ENCODE peak calls at places on chromosome 22, in eight cellular contexts. One of them, this sample, is unnamed. For H4K20me1, the result is how much of the 10 kb centered on the place peaks cover.

GRCh38 chr22:16917144-16918003 is 90.6 kb downstream of the GAB4 start:
- DNase-seq in fibroblast of lung: peak
- DNase-seq in neural progenitor cell: peak
- DNase-seq in GM12878: peak
- DNase-seq in HCT116: peak
- DNase-seq in astrocyte: no peak
- DNase-seq in MM.1S: peak
- DNase-seq in endothelial cell of umbilical vein: peak
- DNase-seq in this sample: peak

GRCh38 chr22:44642096-44642644 is 59.8 kb upstream of the PRR5 start:
- DNase-seq in fibroblast of lung: no peak
- DNase-seq in neural progenitor cell: no peak
- DNase-seq in GM12878: no peak
- DNase-seq in HCT116: no peak
- DNase-seq in astrocyte: no peak
- DNase-seq in MM.1S: no peak
- DNase-seq in endothelial cell of umbilical vein: no peak
- DNase-seq in this sample: no peak

GRCh38 chr22:39946571-39947407 is 13.4 kb upstream of the TMA7B start:
- DNase-seq in fibroblast of lung: no peak
- DNase-seq in neural progenitor cell: no peak
- DNase-seq in GM12878: no peak
- DNase-seq in HCT116: no peak
- DNase-seq in astrocyte: no peak
- DNase-seq in MM.1S: no peak
- DNase-seq in endothelial cell of umbilical vein: peak
- DNase-seq in this sample: peak

GRCh38 chr22:27438271-27438980 is 363.1 kb downstream of the MN1 start:
- DNase-seq in fibroblast of lung: peak
- DNase-seq in neural progenitor cell: peak
- DNase-seq in GM12878: no peak
- DNase-seq in HCT116: no peak
- DNase-seq in astrocyte: no peak
- DNase-seq in MM.1S: no peak
- DNase-seq in endothelial cell of umbilical vein: no peak
- DNase-seq in this sample: no peak

GRCh38 chr22:17633217-17633997 is 4.9 kb upstream of the ATP6V1E1 start:
- DNase-seq in fibroblast of lung: peak
- DNase-seq in neural progenitor cell: no peak
- DNase-seq in GM12878: no peak
- DNase-seq in HCT116: peak
- DNase-seq in astrocyte: peak
- DNase-seq in MM.1S: no peak
- DNase-seq in endothelial cell of umbilical vein: no peak
- DNase-seq in this sample: no peak

GRCh38 chr22:29661355-29661754 is 57.9 kb downstream of the NF2 start:
- DNase-seq in fibroblast of lung: peak
- DNase-seq in neural progenitor cell: no peak
- DNase-seq in GM12878: no peak
- DNase-seq in HCT116: no peak
- DNase-seq in astrocyte: peak
- DNase-seq in MM.1S: no peak
- DNase-seq in endothelial cell of umbilical vein: peak
- DNase-seq in this sample: no peak

GRCh38 chr22:19568337-19569311 is 44.4 kb upstream of the CLDN5 start:
- DNase-seq in fibroblast of lung: peak
- DNase-seq in neural progenitor cell: no peak
- DNase-seq in GM12878: no peak
- DNase-seq in HCT116: no peak
- DNase-seq in astrocyte: peak
- DNase-seq in MM.1S: no peak
- DNase-seq in endothelial cell of umbilical vein: peak
- DNase-seq in this sample: no peak

GRCh38 chr22:40258463-40259046 is 80.8 kb downstream of the TNRC6B start:
- DNase-seq in fibroblast of lung: peak
- DNase-seq in neural progenitor cell: no peak
- DNase-seq in GM12878: no peak
- DNase-seq in HCT116: peak
- DNase-seq in astrocyte: peak
- DNase-seq in MM.1S: no peak
- DNase-seq in endothelial cell of umbilical vein: peak
- DNase-seq in this sample: no peak

GRCh38 chr22:20725987-20726558 is 47.8 kb upstream of the SERPIND1 start:
- DNase-seq in fibroblast of lung: peak
- DNase-seq in neural progenitor cell: no peak
- DNase-seq in GM12878: no peak
- DNase-seq in HCT116: no peak
- DNase-seq in astrocyte: peak
- DNase-seq in MM.1S: no peak
- DNase-seq in endothelial cell of umbilical vein: no peak
- DNase-seq in this sample: no peak

GRCh38 chr22:25658641-25659040 is 83.3 kb upstream of the MYO18B start:
- DNase-seq in fibroblast of lung: no peak
- DNase-seq in neural progenitor cell: no peak
- DNase-seq in GM12878: no peak
- DNase-seq in HCT116: no peak
- DNase-seq in astrocyte: no peak
- DNase-seq in MM.1S: no peak
- DNase-seq in endothelial cell of umbilical vein: no peak
- DNase-seq in this sample: no peak

GRCh38 chr22:25655536-25655935 is 86.5 kb upstream of the MYO18B start:
- DNase-seq in fibroblast of lung: no peak
- DNase-seq in neural progenitor cell: no peak
- DNase-seq in GM12878: no peak
- DNase-seq in HCT116: no peak
- DNase-seq in astrocyte: no peak
- DNase-seq in MM.1S: no peak
- DNase-seq in endothelial cell of umbilical vein: no peak
- DNase-seq in this sample: no peak

GRCh38 chr22:25659413-25659812 is 82.6 kb upstream of the MYO18B start:
- DNase-seq in fibroblast of lung: no peak
- DNase-seq in neural progenitor cell: no peak
- DNase-seq in GM12878: no peak
- DNase-seq in HCT116: no peak
- DNase-seq in astrocyte: no peak
- DNase-seq in MM.1S: no peak
- DNase-seq in endothelial cell of umbilical vein: no peak
- DNase-seq in this sample: no peak

GRCh38 chr22:25661067-25661466 is 80.9 kb upstream of the MYO18B start:
- DNase-seq in fibroblast of lung: peak
- DNase-seq in neural progenitor cell: no peak
- DNase-seq in GM12878: no peak
- DNase-seq in HCT116: no peak
- DNase-seq in astrocyte: peak
- DNase-seq in MM.1S: no peak
- DNase-seq in endothelial cell of umbilical vein: no peak
- DNase-seq in this sample: no peak

GRCh38 chr22:25656724-25657123 is 85.3 kb upstream of the MYO18B start:
- DNase-seq in fibroblast of lung: no peak
- DNase-seq in neural progenitor cell: no peak
- DNase-seq in GM12878: peak
- DNase-seq in HCT116: no peak
- DNase-seq in astrocyte: no peak
- DNase-seq in MM.1S: peak
- DNase-seq in endothelial cell of umbilical vein: no peak
- DNase-seq in this sample: peak
- H3K4me2 ChIP-seq in fibroblast of lung: no peak
- H3K4me2 ChIP-seq in neural progenitor cell: no peak
- H3K4me2 ChIP-seq in GM12878: peak
- H3K4me2 ChIP-seq in HCT116: no peak
- H3K4me2 ChIP-seq in astrocyte: no peak
- H3K4me2 ChIP-seq in MM.1S: no peak
- H3K4me2 ChIP-seq in endothelial cell of umbilical vein: no peak
- H3K4me2 ChIP-seq in this sample: peak

DNA sequence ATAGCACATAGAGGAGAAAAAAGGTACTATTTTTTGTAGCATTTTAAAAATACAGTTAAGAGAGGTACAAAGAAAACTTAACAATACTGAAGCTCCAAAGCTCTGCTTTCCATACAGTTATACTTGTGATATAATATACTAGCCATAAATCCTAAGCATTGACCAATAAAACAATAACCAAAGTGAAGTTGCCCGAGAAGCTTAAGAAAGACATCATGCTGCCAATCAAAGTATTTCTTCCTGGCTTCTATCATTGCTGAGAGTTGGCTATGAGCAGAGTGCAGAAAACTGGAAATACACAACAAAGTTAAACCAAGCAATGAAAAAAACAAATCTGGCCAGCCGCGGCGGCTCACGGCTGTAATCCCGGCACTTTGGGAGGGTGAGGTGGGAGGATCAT is 84.2 kb downstream of the RBFOX2 start:
- DNase-seq in fibroblast of lung: no peak
- DNase-seq in neural progenitor cell: no peak
- DNase-seq in GM12878: no peak
- DNase-seq in HCT116: no peak
- DNase-seq in astrocyte: no peak
- DNase-seq in MM.1S: no peak
- DNase-seq in endothelial cell of umbilical vein: no peak
- DNase-seq in this sample: no peak
- H3K4me3 ChIP-seq in fibroblast of lung: no peak
- H3K4me3 ChIP-seq in neural progenitor cell: no peak
- H3K4me3 ChIP-seq in GM12878: no peak
- H3K4me3 ChIP-seq in HCT116: no peak
- H3K4me3 ChIP-seq in astrocyte: no peak
- H3K4me3 ChIP-seq in MM.1S: no peak
- H3K4me3 ChIP-seq in endothelial cell of umbilical vein: no peak
- H3K4me3 ChIP-seq in this sample: no peak

DNA sequence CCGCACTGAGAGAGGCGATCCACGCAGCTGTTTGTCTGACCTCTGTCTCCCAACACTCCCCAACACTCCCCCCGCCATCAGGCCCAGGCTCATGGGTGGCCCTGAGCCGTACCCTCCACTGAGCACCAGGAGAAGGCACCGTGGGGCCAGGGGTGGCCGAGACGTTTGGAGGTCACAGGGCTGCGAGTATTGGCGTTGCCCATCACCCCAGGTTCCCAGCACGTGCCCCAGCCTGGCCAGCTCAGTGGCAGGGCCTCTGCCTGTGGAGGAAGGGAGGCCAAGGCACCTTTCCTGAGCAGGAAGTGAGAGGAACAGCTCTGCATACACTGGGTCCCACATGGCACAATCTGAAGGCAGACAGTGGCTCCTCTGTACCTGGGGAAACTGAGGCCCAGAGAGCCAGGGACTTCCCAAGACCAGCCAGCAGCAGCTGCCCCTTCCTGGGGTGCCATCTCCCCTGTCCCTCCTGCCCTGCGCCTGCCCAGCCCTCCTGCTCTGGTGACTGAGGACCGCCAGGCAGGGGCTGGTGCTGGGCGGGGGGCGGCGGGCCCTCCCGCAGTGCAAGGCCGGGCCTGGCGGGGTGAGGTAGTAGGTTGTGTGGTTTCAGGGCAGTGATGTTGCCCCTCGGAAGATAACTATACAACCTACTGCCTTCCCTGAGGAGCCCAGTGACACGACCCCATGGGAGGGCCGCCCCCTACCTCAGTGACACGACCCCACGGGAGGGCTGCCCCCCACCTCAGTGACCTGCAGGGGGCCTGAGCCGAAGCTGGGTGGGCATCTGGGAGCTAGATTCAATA is 37.0 kb upstream of the PPARA start:
- DNase-seq in fibroblast of lung: no peak
- DNase-seq in neural progenitor cell: no peak
- DNase-seq in GM12878: no peak
- DNase-seq in HCT116: no peak
- DNase-seq in astrocyte: no peak
- DNase-seq in MM.1S: no peak
- DNase-seq in endothelial cell of umbilical vein: no peak
- DNase-seq in this sample: no peak
- H4K20me1 ChIP-seq in fibroblast of lung: under half
- H4K20me1 ChIP-seq in neural progenitor cell: under half
- H4K20me1 ChIP-seq in GM12878: under half
- H4K20me1 ChIP-seq in HCT116: under half
- H4K20me1 ChIP-seq in astrocyte: half or more
- H4K20me1 ChIP-seq in MM.1S: under half
- H4K20me1 ChIP-seq in endothelial cell of umbilical vein: under half
- H4K20me1 ChIP-seq in this sample: under half

DNA sequence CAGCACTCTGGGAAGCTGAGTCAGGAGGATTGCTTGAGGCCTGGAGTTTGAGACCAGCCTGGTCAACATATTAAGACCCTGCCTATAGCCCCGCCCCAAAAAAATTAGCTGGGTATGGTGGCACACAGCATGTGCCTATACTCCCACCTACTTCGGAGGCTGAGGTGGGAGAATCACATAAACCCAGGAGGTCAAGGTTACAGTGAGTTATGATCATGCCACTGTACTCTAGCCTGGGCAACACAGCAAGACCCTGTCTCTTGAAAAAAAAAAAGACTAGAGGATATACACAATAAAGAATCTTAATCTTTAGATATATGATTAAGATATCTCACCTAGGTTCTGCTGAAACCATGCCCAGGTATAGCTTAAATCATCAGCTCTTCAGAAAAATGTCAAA is 136.7 kb downstream of the APOL5 start:
- DNase-seq in fibroblast of lung: no peak
- DNase-seq in neural progenitor cell: no peak
- DNase-seq in GM12878: no peak
- DNase-seq in HCT116: no peak
- DNase-seq in astrocyte: no peak
- DNase-seq in MM.1S: no peak
- DNase-seq in endothelial cell of umbilical vein: no peak
- DNase-seq in this sample: no peak
- H3K4me2 ChIP-seq in fibroblast of lung: no peak
- H3K4me2 ChIP-seq in neural progenitor cell: no peak
- H3K4me2 ChIP-seq in GM12878: no peak
- H3K4me2 ChIP-seq in HCT116: no peak
- H3K4me2 ChIP-seq in astrocyte: no peak
- H3K4me2 ChIP-seq in MM.1S: no peak
- H3K4me2 ChIP-seq in endothelial cell of umbilical vein: no peak
- H3K4me2 ChIP-seq in this sample: no peak

GRCh38 chr22:46120420-46120737 is 29.9 kb upstream of the PPARA start:
- DNase-seq in fibroblast of lung: no peak
- DNase-seq in neural progenitor cell: no peak
- DNase-seq in GM12878: no peak
- DNase-seq in HCT116: no peak
- DNase-seq in astrocyte: no peak
- DNase-seq in MM.1S: no peak
- DNase-seq in endothelial cell of umbilical vein: no peak
- DNase-seq in this sample: no peak
- H3K4me3 ChIP-seq in fibroblast of lung: no peak
- H3K4me3 ChIP-seq in neural progenitor cell: no peak
- H3K4me3 ChIP-seq in GM12878: no peak
- H3K4me3 ChIP-seq in HCT116: no peak
- H3K4me3 ChIP-seq in astrocyte: no peak
- H3K4me3 ChIP-seq in MM.1S: no peak
- H3K4me3 ChIP-seq in endothelial cell of umbilical vein: no peak
- H3K4me3 ChIP-seq in this sample: no peak

GRCh38 chr22:46678785-46679700 is 58.9 kb downstream of the GRAMD4 start:
- DNase-seq in fibroblast of lung: no peak
- DNase-seq in neural progenitor cell: no peak
- DNase-seq in GM12878: no peak
- DNase-seq in HCT116: no peak
- DNase-seq in astrocyte: no peak
- DNase-seq in MM.1S: no peak
- DNase-seq in endothelial cell of umbilical vein: no peak
- DNase-seq in this sample: no peak
- H4K20me1 ChIP-seq in fibroblast of lung: under half
- H4K20me1 ChIP-seq in neural progenitor cell: under half
- H4K20me1 ChIP-seq in GM12878: under half
- H4K20me1 ChIP-seq in HCT116: under half
- H4K20me1 ChIP-seq in astrocyte: under half
- H4K20me1 ChIP-seq in MM.1S: under half
- H4K20me1 ChIP-seq in endothelial cell of umbilical vein: under half
- H4K20me1 ChIP-seq in this sample: under half

This sample was measured in OCI-LY7.